ENCODE peak calls at places on chromosome 10, in eight cellular contexts. One of them, this sample, is unnamed.

GRCh38 chr10:69406816-69407580 is 9.7 kb downstream of the TACR2 start:
- DNase-seq in psoas muscle: no peak
- DNase-seq in bronchial epithelial cell: no peak
- DNase-seq in fibroblast of mammary gland: no peak
- DNase-seq in A549: no peak
- DNase-seq in mesenchymal stem cell: no peak
- DNase-seq in body of pancreas: no peak
- DNase-seq in fibroblast of villous mesenchyme: no peak
- DNase-seq in this sample: no peak

GRCh38 chr10:84946984-84947383 is 618.6 kb downstream of the CCSER2 start:
- DNase-seq in psoas muscle: no peak
- DNase-seq in bronchial epithelial cell: no peak
- DNase-seq in fibroblast of mammary gland: no peak
- DNase-seq in A549: no peak
- DNase-seq in mesenchymal stem cell: no peak
- DNase-seq in body of pancreas: no peak
- DNase-seq in fibroblast of villous mesenchyme: no peak
- DNase-seq in this sample: no peak

GRCh38 chr10:77416327-77417135 is 221.1 kb downstream of the KCNMA1 start:
- DNase-seq in psoas muscle: no peak
- DNase-seq in bronchial epithelial cell: peak; percentile 52
- DNase-seq in fibroblast of mammary gland: peak; percentile 71
- DNase-seq in A549: peak; percentile 56
- DNase-seq in mesenchymal stem cell: peak; percentile 89
- DNase-seq in body of pancreas: peak; percentile 61
- DNase-seq in fibroblast of villous mesenchyme: peak; percentile 76
- DNase-seq in this sample: no peak

GRCh38 chr10:69801094-69801433 is 642 bp upstream of the COL13A1 start:
- DNase-seq in psoas muscle: peak; percentile 61
- DNase-seq in bronchial epithelial cell: peak; percentile 61
- DNase-seq in fibroblast of mammary gland: peak; percentile 34
- DNase-seq in A549: peak; percentile 72
- DNase-seq in mesenchymal stem cell: peak; percentile 72
- DNase-seq in body of pancreas: peak; percentile 54
- DNase-seq in fibroblast of villous mesenchyme: peak; percentile 52
- DNase-seq in this sample: peak; percentile 49

GRCh38 chr10:88803641-88804040 is 1.1 kb downstream of the LIPM start:
- DNase-seq in psoas muscle: no peak
- DNase-seq in bronchial epithelial cell: no peak
- DNase-seq in fibroblast of mammary gland: no peak
- DNase-seq in A549: no peak
- DNase-seq in mesenchymal stem cell: no peak
- DNase-seq in body of pancreas: no peak
- DNase-seq in fibroblast of villous mesenchyme: no peak
- DNase-seq in this sample: no peak

GRCh38 chr10:118214751-118215150 is 127.4 kb downstream of the FAM204A start:
- DNase-seq in psoas muscle: no peak
- DNase-seq in bronchial epithelial cell: no peak
- DNase-seq in fibroblast of mammary gland: no peak
- DNase-seq in A549: no peak
- DNase-seq in mesenchymal stem cell: no peak
- DNase-seq in body of pancreas: no peak
- DNase-seq in fibroblast of villous mesenchyme: no peak
- DNase-seq in this sample: no peak

GRCh38 chr10:104581884-104582603 is 59.0 kb upstream of the SORCS3 start:
- DNase-seq in psoas muscle: no peak
- DNase-seq in bronchial epithelial cell: peak; percentile 88
- DNase-seq in fibroblast of mammary gland: peak; percentile 89
- DNase-seq in A549: peak; percentile 12
- DNase-seq in mesenchymal stem cell: no peak
- DNase-seq in body of pancreas: no peak
- DNase-seq in fibroblast of villous mesenchyme: no peak
- DNase-seq in this sample: no peak

GRCh38 chr10:5893321-5893720 is 3.3 kb downstream of the FBH1 start:
- DNase-seq in psoas muscle: no peak
- DNase-seq in bronchial epithelial cell: no peak
- DNase-seq in fibroblast of mammary gland: no peak
- DNase-seq in A549: no peak
- DNase-seq in mesenchymal stem cell: no peak
- DNase-seq in body of pancreas: no peak
- DNase-seq in fibroblast of villous mesenchyme: no peak
- DNase-seq in this sample: no peak

GRCh38 chr10:47214520-47214919 is 85.5 kb upstream of the GDF10 start:
- DNase-seq in psoas muscle: no peak
- DNase-seq in bronchial epithelial cell: no peak
- DNase-seq in fibroblast of mammary gland: no peak
- DNase-seq in A549: peak; percentile 45
- DNase-seq in mesenchymal stem cell: no peak
- DNase-seq in body of pancreas: no peak
- DNase-seq in fibroblast of villous mesenchyme: no peak
- DNase-seq in this sample: no peak

GRCh38 chr10:132920101-132920925 is 22.1 kb downstream of the CFAP46 start:
- DNase-seq in psoas muscle: no peak
- DNase-seq in bronchial epithelial cell: no peak
- DNase-seq in fibroblast of mammary gland: no peak
- DNase-seq in A549: no peak
- DNase-seq in mesenchymal stem cell: no peak
- DNase-seq in body of pancreas: no peak
- DNase-seq in fibroblast of villous mesenchyme: no peak
- DNase-seq in this sample: no peak

GRCh38 chr10:125726914-125727313 is 7.4 kb downstream of the EDRF1 start:
- DNase-seq in psoas muscle: no peak
- DNase-seq in bronchial epithelial cell: no peak
- DNase-seq in fibroblast of mammary gland: no peak
- DNase-seq in A549: no peak
- DNase-seq in mesenchymal stem cell: no peak
- DNase-seq in body of pancreas: peak; percentile 57
- DNase-seq in fibroblast of villous mesenchyme: no peak
- DNase-seq in this sample: no peak

GRCh38 chr10:113518816-113519591 is 33.8 kb upstream of the HABP2 start:
- DNase-seq in psoas muscle: no peak
- DNase-seq in bronchial epithelial cell: no peak
- DNase-seq in fibroblast of mammary gland: peak; percentile 15
- DNase-seq in A549: no peak
- DNase-seq in mesenchymal stem cell: no peak
- DNase-seq in body of pancreas: no peak
- DNase-seq in fibroblast of villous mesenchyme: no peak
- DNase-seq in this sample: no peak

GRCh38 chr10:24652381-24652957 is 71.2 kb downstream of the ARHGAP21 start:
- DNase-seq in psoas muscle: no peak
- DNase-seq in bronchial epithelial cell: no peak
- DNase-seq in fibroblast of mammary gland: no peak
- DNase-seq in A549: no peak
- DNase-seq in mesenchymal stem cell: no peak
- DNase-seq in body of pancreas: no peak
- DNase-seq in fibroblast of villous mesenchyme: no peak
- DNase-seq in this sample: no peak

GRCh38 chr10:29635711-29636144 is 957 bp upstream of the SVIL start:
- DNase-seq in psoas muscle: no peak
- DNase-seq in bronchial epithelial cell: no peak
- DNase-seq in fibroblast of mammary gland: peak; percentile 42
- DNase-seq in A549: peak; percentile 38
- DNase-seq in mesenchymal stem cell: peak; percentile 85
- DNase-seq in body of pancreas: no peak
- DNase-seq in fibroblast of villous mesenchyme: peak; percentile 63
- DNase-seq in this sample: no peak

GRCh38 chr10:86062647-86063145 is 303.9 kb downstream of the GRID1 start:
- DNase-seq in psoas muscle: no peak
- DNase-seq in bronchial epithelial cell: no peak
- DNase-seq in fibroblast of mammary gland: no peak
- DNase-seq in A549: no peak
- DNase-seq in mesenchymal stem cell: no peak
- DNase-seq in body of pancreas: no peak
- DNase-seq in fibroblast of villous mesenchyme: no peak
- DNase-seq in this sample: no peak

GRCh38 chr10:32125023-32125422 is 68.8 kb upstream of the KIF5B start:
- DNase-seq in psoas muscle: no peak
- DNase-seq in bronchial epithelial cell: no peak
- DNase-seq in fibroblast of mammary gland: no peak
- DNase-seq in A549: no peak
- DNase-seq in mesenchymal stem cell: no peak
- DNase-seq in body of pancreas: no peak
- DNase-seq in fibroblast of villous mesenchyme: no peak
- DNase-seq in this sample: no peak

GRCh38 chr10:52642208-52642607 is 130.4 kb downstream of the MBL2 start:
- DNase-seq in psoas muscle: no peak
- DNase-seq in bronchial epithelial cell: no peak
- DNase-seq in fibroblast of mammary gland: no peak
- DNase-seq in A549: no peak
- DNase-seq in mesenchymal stem cell: no peak
- DNase-seq in body of pancreas: no peak
- DNase-seq in fibroblast of villous mesenchyme: no peak
- DNase-seq in this sample: no peak

GRCh38 chr10:30392564-30392990 is 41.4 kb upstream of the MAP3K8 start:
- DNase-seq in psoas muscle: peak; percentile 68
- DNase-seq in bronchial epithelial cell: peak; percentile 48
- DNase-seq in fibroblast of mammary gland: peak; percentile 54
- DNase-seq in A549: peak; percentile 79
- DNase-seq in mesenchymal stem cell: peak; percentile 64
- DNase-seq in body of pancreas: peak; percentile 72
- DNase-seq in fibroblast of villous mesenchyme: peak; percentile 53
- DNase-seq in this sample: peak; percentile 68

GRCh38 chr10:43224321-43224720 is 42.5 kb downstream of the RASGEF1A start:
- DNase-seq in psoas muscle: no peak
- DNase-seq in bronchial epithelial cell: no peak
- DNase-seq in fibroblast of mammary gland: no peak
- DNase-seq in A549: no peak
- DNase-seq in mesenchymal stem cell: no peak
- DNase-seq in body of pancreas: no peak
- DNase-seq in fibroblast of villous mesenchyme: no peak
- DNase-seq in this sample: no peak

GRCh38 chr10:35638116-35638515 is 4.0 kb downstream of the FZD8 start:
- DNase-seq in psoas muscle: no peak
- DNase-seq in bronchial epithelial cell: no peak
- DNase-seq in fibroblast of mammary gland: no peak
- DNase-seq in A549: no peak
- DNase-seq in mesenchymal stem cell: peak; percentile 54
- DNase-seq in body of pancreas: no peak
- DNase-seq in fibroblast of villous mesenchyme: no peak
- DNase-seq in this sample: no peak

GRCh38 chr10:35636942-35637341 is 5.2 kb downstream of the FZD8 start:
- DNase-seq in psoas muscle: no peak
- DNase-seq in bronchial epithelial cell: no peak
- DNase-seq in fibroblast of mammary gland: no peak
- DNase-seq in A549: no peak
- DNase-seq in mesenchymal stem cell: no peak
- DNase-seq in body of pancreas: no peak
- DNase-seq in fibroblast of villous mesenchyme: no peak
- DNase-seq in this sample: no peak

GRCh38 chr10:35633006-35633980 is 8.8 kb downstream of the FZD8 start:
- DNase-seq in psoas muscle: no peak
- DNase-seq in bronchial epithelial cell: peak; percentile 66
- DNase-seq in fibroblast of mammary gland: no peak
- DNase-seq in A549: no peak
- DNase-seq in mesenchymal stem cell: no peak
- DNase-seq in body of pancreas: no peak
- DNase-seq in fibroblast of villous mesenchyme: no peak
- DNase-seq in this sample: no peak

GRCh38 chr10:35637456-35637855 is 4.6 kb downstream of the FZD8 start:
- DNase-seq in psoas muscle: no peak
- DNase-seq in bronchial epithelial cell: no peak
- DNase-seq in fibroblast of mammary gland: no peak
- DNase-seq in A549: no peak
- DNase-seq in mesenchymal stem cell: peak; percentile 56
- DNase-seq in body of pancreas: no peak
- DNase-seq in fibroblast of villous mesenchyme: no peak
- DNase-seq in this sample: no peak

GRCh38 chr10:35635576-35635975 is 6.5 kb downstream of the FZD8 start:
- DNase-seq in psoas muscle: no peak
- DNase-seq in bronchial epithelial cell: peak; percentile 69
- DNase-seq in fibroblast of mammary gland: peak; percentile 73
- DNase-seq in A549: peak; percentile 77
- DNase-seq in mesenchymal stem cell: peak; percentile 80
- DNase-seq in body of pancreas: peak; percentile 51
- DNase-seq in fibroblast of villous mesenchyme: peak; percentile 78
- DNase-seq in this sample: no peak
- H3K4me3 ChIP-seq in psoas muscle: no peak overlapping the region
- H3K4me3 ChIP-seq in bronchial epithelial cell: no peak overlapping the region
- H3K4me3 ChIP-seq in fibroblast of mammary gland: no peak overlapping the region
- H3K4me3 ChIP-seq in A549: no peak overlapping the region
- H3K4me3 ChIP-seq in mesenchymal stem cell: no peak overlapping the region
- H3K4me3 ChIP-seq in body of pancreas: no peak overlapping the region
- H3K4me3 ChIP-seq in fibroblast of villous mesenchyme: no peak overlapping the region
- H3K4me3 ChIP-seq in this sample: no peak overlapping the region

GRCh38 chr10:89837173-89838001 is 136.0 kb downstream of the KIF20B start:
- DNase-seq in psoas muscle: no peak
- DNase-seq in bronchial epithelial cell: peak; percentile 15
- DNase-seq in fibroblast of mammary gland: peak; percentile 16
- DNase-seq in A549: no peak
- DNase-seq in mesenchymal stem cell: no peak
- DNase-seq in body of pancreas: peak; percentile 31
- DNase-seq in fibroblast of villous mesenchyme: peak; percentile 37
- DNase-seq in this sample: peak; percentile 26
- H3K4me3 ChIP-seq in psoas muscle: peak overlapping the region; percentile 65
- H3K4me3 ChIP-seq in bronchial epithelial cell: peak overlapping the region; percentile 72
- H3K4me3 ChIP-seq in fibroblast of mammary gland: peak overlapping the region; percentile 51
- H3K4me3 ChIP-seq in A549: no peak overlapping the region
- H3K4me3 ChIP-seq in mesenchymal stem cell: no peak overlapping the region
- H3K4me3 ChIP-seq in body of pancreas: peak overlapping the region; percentile 12
- H3K4me3 ChIP-seq in fibroblast of villous mesenchyme: peak overlapping the region; percentile 63
- H3K4me3 ChIP-seq in this sample: peak overlapping the region; percentile 68

GRCh38 chr10:49761789-49762565 is at the start of gene OGDHL:
- DNase-seq in psoas muscle: peak; percentile 42
- DNase-seq in bronchial epithelial cell: peak; percentile 3
- DNase-seq in fibroblast of mammary gland: peak; percentile 26
- DNase-seq in A549: peak; percentile 33
- DNase-seq in mesenchymal stem cell: peak; percentile 39
- DNase-seq in body of pancreas: peak; percentile 73
- DNase-seq in fibroblast of villous mesenchyme: peak; percentile 42
- DNase-seq in this sample: peak; percentile 56
- H3K4me3 ChIP-seq in psoas muscle: peak within 1 kb of the TSS; percentile 64
- H3K4me3 ChIP-seq in bronchial epithelial cell: peak within 1 kb of the TSS; percentile 40
- H3K4me3 ChIP-seq in fibroblast of mammary gland: peak within 1 kb of the TSS; percentile 30
- H3K4me3 ChIP-seq in A549: peak within 1 kb of the TSS; percentile 57
- H3K4me3 ChIP-seq in mesenchymal stem cell: peak within 1 kb of the TSS; percentile 75
- H3K4me3 ChIP-seq in body of pancreas: peak within 1 kb of the TSS; percentile 43
- H3K4me3 ChIP-seq in fibroblast of villous mesenchyme: peak within 1 kb of the TSS; percentile 57
- H3K4me3 ChIP-seq in this sample: peak within 1 kb of the TSS; percentile 75

GRCh38 chr10:44865289-44865671 is 45.9 kb upstream of the TMEM72 start:
- DNase-seq in psoas muscle: peak; percentile 51
- DNase-seq in bronchial epithelial cell: no peak
- DNase-seq in fibroblast of mammary gland: peak; percentile 12
- DNase-seq in A549: no peak
- DNase-seq in mesenchymal stem cell: no peak
- DNase-seq in body of pancreas: no peak
- DNase-seq in fibroblast of villous mesenchyme: peak; percentile 7
- DNase-seq in this sample: peak; percentile 48

GRCh38 chr10:44862917-44863316 is 48.2 kb upstream of the TMEM72 start:
- DNase-seq in psoas muscle: no peak
- DNase-seq in bronchial epithelial cell: no peak
- DNase-seq in fibroblast of mammary gland: no peak
- DNase-seq in A549: no peak
- DNase-seq in mesenchymal stem cell: no peak
- DNase-seq in body of pancreas: no peak
- DNase-seq in fibroblast of villous mesenchyme: no peak
- DNase-seq in this sample: no peak

GRCh38 chr10:44864637-44865288 is 46.4 kb upstream of the TMEM72 start:
- DNase-seq in psoas muscle: peak; percentile 91
- DNase-seq in bronchial epithelial cell: peak; percentile 45
- DNase-seq in fibroblast of mammary gland: peak; percentile 70
- DNase-seq in A549: peak; percentile 78
- DNase-seq in mesenchymal stem cell: peak; percentile 85
- DNase-seq in body of pancreas: peak; percentile 95
- DNase-seq in fibroblast of villous mesenchyme: peak; percentile 77
- DNase-seq in this sample: peak; percentile 92

GRCh38 chr10:44863344-44864041 is 47.6 kb upstream of the TMEM72 start:
- DNase-seq in psoas muscle: no peak
- DNase-seq in bronchial epithelial cell: no peak
- DNase-seq in fibroblast of mammary gland: peak; percentile 7
- DNase-seq in A549: no peak
- DNase-seq in mesenchymal stem cell: no peak
- DNase-seq in body of pancreas: no peak
- DNase-seq in fibroblast of villous mesenchyme: no peak
- DNase-seq in this sample: no peak

GRCh38 chr10:44864042-44864436 is 47.1 kb upstream of the TMEM72 start:
- DNase-seq in psoas muscle: no peak
- DNase-seq in bronchial epithelial cell: no peak
- DNase-seq in fibroblast of mammary gland: peak; percentile 25
- DNase-seq in A549: no peak
- DNase-seq in mesenchymal stem cell: peak; percentile 26
- DNase-seq in body of pancreas: peak; percentile 72
- DNase-seq in fibroblast of villous mesenchyme: peak; percentile 4
- DNase-seq in this sample: no peak
- H3K4me3 ChIP-seq in psoas muscle: peak overlapping the region; percentile 63
- H3K4me3 ChIP-seq in bronchial epithelial cell: peak overlapping the region; percentile 37
- H3K4me3 ChIP-seq in fibroblast of mammary gland: peak overlapping the region; percentile 60
- H3K4me3 ChIP-seq in A549: peak overlapping the region; percentile 54
- H3K4me3 ChIP-seq in mesenchymal stem cell: no peak overlapping the region
- H3K4me3 ChIP-seq in body of pancreas: no peak overlapping the region
- H3K4me3 ChIP-seq in fibroblast of villous mesenchyme: peak overlapping the region; percentile 60
- H3K4me3 ChIP-seq in this sample: peak overlapping the region; percentile 71